ENCODE peak calls at places on chromosomes 16 and 17, in four cellular contexts. E is H1, V is IMR-90, X is mesendoderm. N is an unnamed sample.

GRCh38 chr17:57375770-57376181 is 119.5 kb downstream of the MSI2 start:
- DNase-seq in E (no peak), V (no peak), X (no peak), N (no peak)

GRCh38 chr17:65599650-65600049 is 38.2 kb upstream of the AXIN2 start:
- DNase-seq in E (no peak), V (no peak), X (no peak), N (no peak)

GRCh38 chr17:56679148-56679766 is 85.8 kb downstream of the NOG start:
- DNase-seq in E (no peak), V (peak; percentile 56), X (peak; percentile 67), N (no peak)

GRCh38 chr17:73595068-73595865 is 49.0 kb downstream of the SDK2 start:
- DNase-seq in E (peak; percentile 85), V (no peak), X (peak; percentile 44), N (peak; percentile 92)

GRCh38 chr16:85460983-85461813 is 151.9 kb upstream of the GSE1 start:
- DNase-seq in E (no peak), V (peak; percentile 56), X (peak; percentile 54), N (no peak)

GRCh38 chr17:13520899-13521572 is 80.7 kb downstream of the HS3ST3A1 start:
- DNase-seq in E (no peak), V (peak; percentile 89), X (no peak), N (no peak)

GRCh38 chr17:33038740-33039139 is 47.1 kb downstream of the SPACA3 start:
- DNase-seq in E (peak; percentile 89), V (peak; percentile 15), X (peak; percentile 70), N (peak; percentile 90)

GRCh38 chr17:57135026-57135747 is 50.1 kb downstream of the AKAP1 start:
- DNase-seq in E (no peak), V (no peak), X (no peak), N (no peak)

GRCh38 chr17:12691173-12691572 is 25.5 kb downstream of the MYOCD start:
- DNase-seq in E (no peak), V (peak; percentile 53), X (no peak), N (no peak)

GRCh38 chr16:16881771-16882170 is 502.8 kb downstream of the NPIPA7 start:
- DNase-seq in E (peak; percentile 46), V (no peak), X (peak; percentile 31), N (no peak)

GRCh38 chr17:74702132-74702876 is 10.4 kb downstream of the CD300LF start:
- DNase-seq in E (no peak), V (no peak), X (no peak), N (no peak)

GRCh38 chr17:29163563-29163962 is 16.6 kb downstream of the MYO18A start:
- DNase-seq in E (no peak), V (no peak), X (no peak), N (no peak)

GRCh38 chr16:67628216-67628615 is 16.7 kb upstream of the CARMIL2 start:
- DNase-seq in E (no peak), V (no peak), X (no peak), N (no peak)

GRCh38 chr16:81601601-81602251 is 157.1 kb downstream of the CMIP start:
- DNase-seq in E (no peak), V (peak; percentile 20), X (no peak), N (no peak)

GRCh38 chr16:81480856-81481821 is 36.5 kb downstream of the CMIP start:
- DNase-seq in E (no peak), V (peak; percentile 22), X (no peak), N (no peak)

GRCh38 chr17:37446027-37446426 is 39.3 kb downstream of the TADA2A start:
- DNase-seq in E (no peak), V (no peak), X (peak; percentile 75), N (no peak)

GRCh38 chr17:57940217-57940616 is 15.0 kb downstream of the CUEDC1 start:
- DNase-seq in E (no peak), V (no peak), X (no peak), N (peak; percentile 65)

GRCh38 chr16:89613101-89613953 is at the start of gene DPEP1:
- DNase-seq in E (peak; percentile 61), V (no peak), X (no peak), N (peak; percentile 59)

GRCh38 chr16:89616576-89617437 is 3.4 kb downstream of the DPEP1 start:
- DNase-seq in E (no peak), V (no peak), X (no peak), N (no peak)

GRCh38 chr16:89615176-89615575 is 1.7 kb downstream of the DPEP1 start:
- DNase-seq in E (no peak), V (no peak), X (no peak), N (no peak)

GRCh38 chr16:89613954-89614459 is 565 bp downstream of the DPEP1 start:
- DNase-seq in E (no peak), V (no peak), X (no peak), N (no peak)

GRCh38 chr16:89615596-89616090 is 2.2 kb downstream of the DPEP1 start:
- DNase-seq in E (peak; percentile 92), V (no peak), X (no peak), N (peak; percentile 71)
- H3K18ac ChIP-seq in E (no peak overlapping the region), V (no peak overlapping the region), X (no peak overlapping the region), N (no peak overlapping the region)

DNA sequence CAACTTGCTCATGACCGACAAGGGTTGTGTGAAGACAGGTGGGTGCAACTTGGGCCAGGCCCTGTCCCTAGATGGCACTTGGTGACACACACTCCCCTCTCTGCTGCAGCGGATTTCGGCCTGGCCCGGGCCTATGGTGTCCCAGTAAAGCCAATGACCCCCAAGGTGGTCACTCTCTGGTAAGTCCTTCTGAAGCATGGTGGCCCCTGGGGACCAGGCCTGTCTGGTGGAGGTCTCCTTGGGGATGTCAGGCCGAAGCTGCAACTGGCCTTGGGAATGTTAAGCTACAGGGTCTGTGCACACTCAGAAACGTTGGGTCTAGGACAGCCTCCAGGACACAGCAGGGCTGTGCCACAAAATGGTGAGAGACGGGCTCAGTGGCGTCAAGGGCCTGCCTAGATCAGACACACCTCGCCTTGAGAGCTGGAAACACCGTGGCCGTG is 6.8 kb downstream of the CDK10 start:
- DNase-seq in E (no peak), V (no peak), X (no peak), N (no peak)
- H3K56ac ChIP-seq in E (no peak overlapping the region), V (no peak overlapping the region), X (no peak overlapping the region), N (no peak overlapping the region)

GRCh38 chr17:30212750-30213149 is 22.7 kb downstream of the SLC6A4 start:
- DNase-seq in E (no peak), V (no peak), X (no peak), N (no peak)
- H3K18ac ChIP-seq in E (no peak overlapping the region), V (no peak overlapping the region), X (no peak overlapping the region), N (no peak overlapping the region)

GRCh38 chr16:31186930-31187807 is 7.2 kb downstream of the FUS start:
- DNase-seq in E (no peak), V (no peak), X (no peak), N (no peak)
- H3K56ac ChIP-seq in E (no peak overlapping the region), V (no peak overlapping the region), X (no peak overlapping the region), N (no peak overlapping the region)

DNA sequence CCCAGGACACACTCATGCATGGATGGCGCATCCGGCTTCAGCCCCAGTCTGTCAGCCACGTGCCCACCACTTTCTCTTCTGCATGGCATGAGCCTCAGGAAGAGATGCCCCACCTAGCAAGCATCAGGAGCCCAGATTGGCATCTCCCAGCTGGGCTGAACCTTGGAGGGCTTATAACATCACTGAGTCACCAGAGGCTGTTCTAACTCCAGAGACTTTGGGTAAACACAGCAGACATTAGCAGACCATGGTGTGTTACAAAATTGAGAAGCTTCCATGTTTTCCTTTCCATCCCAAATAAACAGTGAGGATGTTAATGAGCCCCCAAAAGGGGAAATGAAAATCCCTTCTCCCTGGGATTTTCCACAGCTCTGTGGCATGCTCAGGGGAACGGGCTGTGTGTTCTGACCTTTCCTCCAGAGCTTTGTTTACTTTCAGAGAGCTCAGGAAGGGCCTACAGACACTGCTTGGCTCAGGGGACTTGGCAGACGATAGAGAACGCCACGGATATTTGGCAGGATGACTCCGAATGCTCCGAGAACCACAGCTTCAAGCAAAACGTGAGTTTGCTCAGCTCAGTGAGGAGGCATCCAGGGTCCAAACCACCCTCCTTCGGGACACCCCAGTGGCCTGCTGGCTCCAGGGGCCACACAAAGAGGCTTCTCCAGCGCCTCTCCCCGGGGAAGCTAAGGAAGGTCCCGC is 16.5 kb downstream of the GLP2R start:
- DNase-seq in E (no peak), V (peak; percentile 77), X (no peak), N (peak; percentile 26)
- H3K18ac ChIP-seq in E (no peak overlapping the region), V (peak overlapping the region; percentile 48), X (no peak overlapping the region), N (no peak overlapping the region)

DNA sequence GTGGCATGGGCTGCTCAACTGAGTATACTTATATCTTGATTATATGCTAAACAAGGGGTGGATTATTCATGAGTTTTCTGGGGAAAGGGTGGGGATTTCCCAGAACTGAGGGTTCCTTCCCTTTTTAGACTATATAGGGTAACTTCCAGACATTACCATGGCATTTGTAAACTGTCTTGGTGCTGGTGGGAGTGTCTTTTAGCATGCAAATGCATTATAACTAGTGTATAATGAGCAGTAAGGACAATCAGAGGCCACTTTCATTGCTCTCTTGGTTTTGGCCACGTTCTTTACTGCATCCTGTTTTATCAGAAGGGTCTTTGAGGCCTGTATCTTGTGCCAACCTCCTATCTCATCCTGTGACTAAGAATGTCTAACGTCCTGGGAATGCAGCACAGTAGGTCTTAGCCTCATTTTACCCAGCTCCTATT is 12.0 kb downstream of the PRR11 start:
- DNase-seq in E (no peak), V (peak; percentile 59), X (no peak), N (no peak)
- H3K56ac ChIP-seq in E (no peak overlapping the region), V (no peak overlapping the region), X (no peak overlapping the region), N (no peak overlapping the region)

GRCh38 chr17:41822216-41823140 is 9.7 kb downstream of the FKBP10 start:
- DNase-seq in E (no peak), V (no peak), X (no peak), N (no peak)

GRCh38 chr17:41823580-41823979 is 10.8 kb downstream of the FKBP10 start:
- DNase-seq in E (no peak), V (no peak), X (no peak), N (no peak)

GRCh38 chr17:41824086-41824485 is 11.3 kb downstream of the FKBP10 start:
- DNase-seq in E (no peak), V (no peak), X (no peak), N (no peak)

GRCh38 chr17:41825175-41825845 is 10.7 kb downstream of the NT5C3B start:
- DNase-seq in E (no peak), V (no peak), X (no peak), N (no peak)

GRCh38 chr17:41823141-41823524 is 10.3 kb downstream of the FKBP10 start:
- DNase-seq in E (no peak), V (no peak), X (no peak), N (no peak)
- H3K18ac ChIP-seq in E (no peak overlapping the region), V (no peak overlapping the region), X (no peak overlapping the region), N (no peak overlapping the region)

DNA sequence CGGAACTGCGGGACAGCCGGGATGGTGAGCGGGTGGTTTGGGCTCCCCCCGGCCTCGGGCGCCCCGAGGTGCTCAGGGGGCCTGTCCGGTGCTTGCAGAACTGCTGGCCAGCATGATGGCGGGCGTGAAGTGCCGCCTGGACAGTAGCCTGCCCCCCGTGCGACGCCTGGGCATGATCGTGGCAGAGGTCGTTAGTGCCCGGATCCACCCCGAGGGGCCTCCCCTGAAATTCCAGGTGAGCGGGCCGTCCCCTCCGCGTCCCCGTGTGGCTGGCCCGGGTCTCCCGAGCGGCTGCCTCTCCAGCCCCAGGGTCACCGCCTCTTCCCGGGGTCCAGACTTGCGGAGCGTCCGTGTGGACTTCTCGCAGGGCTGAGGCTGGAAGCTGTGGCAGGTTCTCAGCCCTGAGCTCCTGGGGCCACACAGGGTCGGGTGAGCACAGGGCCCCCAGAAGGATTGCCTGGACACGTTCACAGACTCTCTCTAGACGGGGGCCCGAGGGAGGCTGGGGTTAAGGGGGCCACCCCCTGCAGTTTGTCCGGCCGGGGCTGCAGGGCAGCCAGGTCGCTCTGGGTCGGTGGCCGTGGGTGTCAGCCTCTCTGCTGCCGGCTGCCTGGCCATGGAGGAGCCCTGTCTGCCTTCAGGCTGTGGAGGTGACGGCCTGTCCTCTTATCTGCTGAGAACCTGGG is 7.4 kb downstream of the TELO2 start:
- DNase-seq in E (no peak), V (no peak), X (no peak), N (no peak)
- H3K56ac ChIP-seq in E (no peak overlapping the region), V (no peak overlapping the region), X (no peak overlapping the region), N (no peak overlapping the region)